ENCODE peak calls at places on chromosomes 6 and 20, in four cellular contexts. W, G, P and Z are unnamed samples. For H3K27me3, the result is how much of the 10 kb centered on the place peaks cover.

GRCh38 chr6:127221201-127221600 is 45.5 kb upstream of the RNF146 start:
- DNase-seq in W (no peak), G (no peak), P (no peak), Z (no peak)

GRCh38 chr6:108673602-108674001 is 112.9 kb downstream of the FOXO3 start:
- DNase-seq in W (no peak), G (peak), P (no peak), Z (no peak)

GRCh38 chr6:155400022-155400965 is 55.3 kb downstream of the NOX3 start:
- DNase-seq in W (no peak), G (no peak), P (peak), Z (no peak)

GRCh38 chr6:145736854-145737181 is 1.5 kb upstream of the EPM2A start:
- DNase-seq in W (no peak), G (peak), P (peak), Z (no peak)

GRCh38 chr6:53043626-53044025 is 21.6 kb upstream of the FBXO9 start:
- DNase-seq in W (no peak), G (no peak), P (peak), Z (no peak)

GRCh38 chr20:32539817-32540675 is 45.1 kb downstream of the NOL4L start:
- DNase-seq in W (no peak), G (peak), P (no peak), Z (no peak)

GRCh38 chr6:44538131-44538835 is 150.8 kb downstream of the CDC5L start:
- DNase-seq in W (no peak), G (no peak), P (no peak), Z (no peak)

GRCh38 chr20:7702141-7702540 is 238.1 kb downstream of the HAO1 start:
- DNase-seq in W (no peak), G (no peak), P (no peak), Z (no peak)

GRCh38 chr6:156175971-156176421 is 601.2 kb upstream of the ARID1B start:
- DNase-seq in W (peak), G (peak), P (no peak), Z (no peak)

GRCh38 chr20:16241911-16242310 is 331.3 kb downstream of the KIF16B start:
- DNase-seq in W (no peak), G (no peak), P (no peak), Z (no peak)

GRCh38 chr6:132009175-132009574 is 58.0 kb upstream of the CCN2 start:
- DNase-seq in W (no peak), G (no peak), P (no peak), Z (no peak)

GRCh38 chr6:126040826-126041225 is 54.5 kb downstream of the TRMT11 start:
- DNase-seq in W (no peak), G (peak), P (peak), Z (peak)

GRCh38 chr20:36544134-36545018 is 3.1 kb downstream of the MYL9 start:
- DNase-seq in W (no peak), G (no peak), P (peak), Z (peak)

GRCh38 chr6:2992330-2992979 is 7.2 kb upstream of the NQO2 start:
- DNase-seq in W (no peak), G (no peak), P (no peak), Z (no peak)

GRCh38 chr20:17236766-17237165 is 9.9 kb downstream of the PCSK2 start:
- DNase-seq in W (no peak), G (no peak), P (no peak), Z (no peak)

GRCh38 chr20:53736122-53736756 is 142.6 kb upstream of the ZNF217 start:
- DNase-seq in W (no peak), G (no peak), P (peak), Z (no peak)

GRCh38 chr6:149987602-149988107 is 23.9 kb downstream of the ULBP1 start:
- DNase-seq in W (no peak), G (no peak), P (no peak), Z (no peak)

GRCh38 chr20:41196653-41197225 is 59.4 kb downstream of the PLCG1 start:
- DNase-seq in W (no peak), G (no peak), P (no peak), Z (no peak)

GRCh38 chr20:25867776-25868649 is 171.4 kb upstream of the ZNF337 start:
- DNase-seq in W (peak), G (peak), P (no peak), Z (no peak)

GRCh38 chr6:53961679-53962370 is 149.4 kb upstream of the MLIP start:
- DNase-seq in W (no peak), G (no peak), P (peak), Z (no peak)

GRCh38 chr6:146357578-146358340 is 185.9 kb upstream of the RAB32 start:
- DNase-seq in W (no peak), G (no peak), P (peak), Z (peak)

GRCh38 chr20:9609892-9610502 is 95.6 kb downstream of the LAMP5 start:
- DNase-seq in W (peak), G (peak), P (peak), Z (peak)

GRCh38 chr6:4774715-4775590 is 1.3 kb upstream of the CDYL start:
- DNase-seq in W (peak), G (peak), P (no peak), Z (no peak)

GRCh38 chr6:150057501-150057951 is 11.4 kb downstream of the ULBP3 start:
- DNase-seq in W (no peak), G (no peak), P (no peak), Z (no peak)

GRCh38 chr6:99592900-99593299 is 13.7 kb upstream of the PRDM13 start:
- DNase-seq in W (no peak), G (no peak), P (no peak), Z (no peak)

GRCh38 chr6:41940759-41941279 is 789 bp downstream of the CCND3 start:
- DNase-seq in W (peak), G (peak), P (no peak), Z (no peak)

GRCh38 chr6:107489636-107490567 is at the start of gene SOBP:
- DNase-seq in W (peak), G (peak), P (no peak), Z (no peak)

GRCh38 chr6:115613488-115613887 is 447.2 kb downstream of the FRK start:
- DNase-seq in W (no peak), G (no peak), P (peak), Z (peak)

GRCh38 chr6:143745160-143746133 is 67.7 kb downstream of the PHACTR2 start:
- DNase-seq in W (peak), G (peak), P (peak), Z (no peak)
- H3K4me3 ChIP-seq in W (peak), G (no peak), P (peak), Z (no peak)

GRCh38 chr20:33653218-33653899 is 8.8 kb upstream of the C20orf144 start:
- DNase-seq in W (peak), G (peak), P (no peak), Z (peak)

GRCh38 chr20:33650111-33650752 is 11.9 kb upstream of the C20orf144 start:
- DNase-seq in W (no peak), G (no peak), P (no peak), Z (no peak)

GRCh38 chr20:33649201-33649631 is 12.9 kb upstream of the C20orf144 start:
- DNase-seq in W (peak), G (no peak), P (no peak), Z (no peak)

GRCh38 chr20:33651562-33652048 is 10.5 kb upstream of the C20orf144 start:
- DNase-seq in W (no peak), G (no peak), P (no peak), Z (no peak)

DNA sequence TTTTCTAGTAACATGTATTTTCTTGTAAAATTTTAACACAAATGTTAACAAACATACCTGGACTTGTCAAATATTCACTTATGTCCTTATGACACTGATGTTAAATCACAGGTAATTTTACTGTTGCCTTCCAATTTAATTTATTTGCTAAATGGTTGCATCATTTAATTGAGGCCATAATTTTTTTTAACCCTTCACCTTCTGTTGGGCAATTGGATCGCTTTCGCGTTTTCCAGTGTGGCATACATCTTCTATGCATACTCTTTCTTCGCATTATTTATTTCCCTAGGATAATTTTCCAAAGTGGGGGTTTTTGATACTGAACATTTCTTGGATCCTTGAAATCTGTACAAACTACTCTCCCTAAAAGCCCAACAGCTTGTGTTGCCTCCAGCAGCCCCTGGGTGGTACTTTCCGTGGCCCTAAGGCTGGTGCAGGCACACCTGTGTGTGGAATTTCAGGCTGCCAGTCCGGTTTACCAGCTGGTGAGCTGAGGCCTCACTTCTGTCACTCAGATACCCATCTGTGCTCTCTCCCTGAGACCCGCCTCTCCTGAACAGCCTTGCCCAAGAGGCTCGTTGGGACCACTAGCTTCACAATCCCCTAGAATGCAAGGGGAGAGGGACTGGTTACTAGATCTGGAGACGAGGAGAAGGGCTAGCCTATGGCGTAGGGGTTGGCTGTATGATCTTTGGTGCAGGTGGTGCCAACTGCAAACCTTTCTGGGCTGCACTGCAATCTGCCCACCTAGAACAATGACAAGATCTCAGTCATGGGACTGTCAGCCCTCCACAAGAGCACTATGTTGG is 11.2 kb upstream of the C20orf144 start:
- DNase-seq in W (no peak), G (peak), P (no peak), Z (no peak)
- TF ChIP-seq CTCF in W (no peak), G (no peak), P (no peak), Z (no peak)

DNA sequence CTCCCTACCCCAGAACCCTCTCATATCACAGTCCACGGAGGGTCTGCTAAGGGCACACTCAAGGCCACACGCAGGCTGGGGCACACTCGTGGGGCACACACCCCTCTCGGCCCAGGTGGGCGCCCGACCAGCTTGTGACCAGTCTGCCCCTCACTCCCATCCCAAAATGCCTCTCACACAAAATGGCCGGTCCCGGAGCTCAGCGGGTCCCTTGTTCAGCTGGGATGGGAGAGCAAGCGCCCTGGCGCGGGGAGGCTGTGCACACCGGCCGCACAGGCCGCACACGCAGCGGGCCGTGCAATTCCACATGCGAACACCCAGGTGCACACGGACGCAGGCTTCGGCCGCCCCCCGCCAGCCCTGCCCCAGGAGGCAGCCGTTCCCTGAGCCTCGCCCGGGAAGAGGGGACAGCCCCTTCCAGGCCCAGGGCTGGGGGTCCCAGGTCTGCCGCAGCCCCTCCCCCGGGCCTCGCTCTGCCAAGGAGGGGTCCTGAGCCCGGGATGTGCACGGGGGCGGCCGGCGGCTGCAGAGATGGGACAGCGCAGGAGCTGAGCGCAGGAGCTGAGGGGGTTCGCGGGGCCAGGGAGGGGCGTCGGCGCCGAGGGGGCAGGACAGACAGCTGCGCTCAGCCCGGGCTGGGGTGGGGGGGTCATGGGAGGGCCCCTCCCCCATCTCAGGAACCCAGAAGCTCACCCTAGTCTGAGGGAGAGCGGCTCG is 1.3 kb downstream of the KCNQ2 start:
- DNase-seq in W (no peak), G (no peak), P (no peak), Z (no peak)
- H3K27me3 ChIP-seq in W (under half), G (half or more), P (under half), Z (under half)

GRCh38 chr6:135937126-135937525 is 85.6 kb downstream of the PDE7B start:
- DNase-seq in W (no peak), G (no peak), P (no peak), Z (no peak)

GRCh38 chr6:135936606-135937005 is 85.1 kb downstream of the PDE7B start:
- DNase-seq in W (no peak), G (no peak), P (peak), Z (peak)

GRCh38 chr6:135935951-135936601 is 84.6 kb downstream of the PDE7B start:
- DNase-seq in W (no peak), G (no peak), P (peak), Z (peak)

DNA sequence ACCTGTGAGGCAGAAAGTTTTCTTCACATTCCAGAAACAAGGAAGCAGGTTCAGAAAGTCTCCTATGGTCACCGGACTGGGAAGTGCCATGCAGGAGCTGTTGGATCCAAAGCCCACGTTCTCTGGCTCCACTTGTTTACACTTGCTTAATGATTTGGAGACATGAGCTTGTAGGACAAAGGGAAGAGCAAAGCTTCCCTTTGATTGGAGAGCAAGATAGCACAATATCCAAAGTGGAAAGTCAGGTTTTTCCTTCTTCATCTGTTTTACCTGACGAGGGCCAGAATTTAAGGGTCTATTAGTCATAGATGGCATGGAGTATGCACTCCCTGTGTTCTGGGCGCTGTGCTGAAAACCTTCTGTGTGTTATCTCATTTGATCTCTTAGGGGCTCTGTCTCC is 81.2 kb downstream of the PDE7B start:
- DNase-seq in W (no peak), G (no peak), P (no peak), Z (no peak)
- H3K4me3 ChIP-seq in W (no peak), G (no peak), P (no peak), Z (no peak)

GRCh38 chr20:61884571-61885389 is 180.9 kb downstream of the TAF4 start:
- DNase-seq in W (no peak), G (no peak), P (no peak), Z (no peak)
- TF ChIP-seq CTCF in W (no peak), G (no peak), P (no peak), Z (no peak)

GRCh38 chr6:76708641-76709331 is 636.3 kb upstream of the IMPG1 start:
- DNase-seq in W (no peak), G (no peak), P (no peak), Z (no peak)

GRCh38 chr6:76707630-76708029 is 635.2 kb upstream of the IMPG1 start:
- DNase-seq in W (no peak), G (no peak), P (no peak), Z (no peak)

GRCh38 chr6:76706566-76706965 is 634.1 kb upstream of the IMPG1 start:
- DNase-seq in W (no peak), G (no peak), P (no peak), Z (no peak)

GRCh38 chr6:76703786-76704185 is 631.3 kb upstream of the IMPG1 start:
- DNase-seq in W (no peak), G (no peak), P (no peak), Z (no peak)

GRCh38 chr6:76706086-76706485 is 633.6 kb upstream of the IMPG1 start:
- DNase-seq in W (no peak), G (no peak), P (no peak), Z (no peak)
- H3K27me3 ChIP-seq in W (under half), G (under half), P (under half), Z (under half)

GRCh38 chr20:4820833-4821518 is 99.3 kb downstream of the PRND start:
- DNase-seq in W (peak), G (no peak), P (peak), Z (peak)
- H3K4me3 ChIP-seq in W (no peak), G (no peak), P (no peak), Z (no peak)

GRCh38 chr6:118284736-118285360 is 263.2 kb upstream of the PLN start:
- DNase-seq in W (no peak), G (no peak), P (no peak), Z (no peak)
- TF ChIP-seq CTCF in W (no peak), G (no peak), P (peak), Z (peak)

DNA sequence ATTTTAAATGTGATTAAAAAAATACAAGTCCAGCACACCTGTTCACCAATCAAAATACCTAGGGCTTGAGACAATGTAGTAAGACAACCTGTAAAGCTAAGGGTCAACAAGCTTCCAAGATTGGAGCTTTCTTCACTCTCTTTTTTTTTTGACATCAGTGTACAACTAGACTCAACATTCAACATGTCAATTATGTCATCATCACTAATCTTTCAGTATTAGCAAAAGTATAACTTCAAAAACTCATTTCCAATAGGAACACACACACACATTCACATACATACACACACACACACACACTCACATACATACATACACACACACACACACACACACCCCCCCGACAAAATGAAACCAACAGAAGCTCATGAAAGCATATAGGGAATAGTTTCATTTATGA is 26.0 kb downstream of the PRKN start:
- DNase-seq in W (no peak), G (no peak), P (no peak), Z (no peak)
- H3K27me3 ChIP-seq in W (under half), G (under half), P (under half), Z (under half)

DNA sequence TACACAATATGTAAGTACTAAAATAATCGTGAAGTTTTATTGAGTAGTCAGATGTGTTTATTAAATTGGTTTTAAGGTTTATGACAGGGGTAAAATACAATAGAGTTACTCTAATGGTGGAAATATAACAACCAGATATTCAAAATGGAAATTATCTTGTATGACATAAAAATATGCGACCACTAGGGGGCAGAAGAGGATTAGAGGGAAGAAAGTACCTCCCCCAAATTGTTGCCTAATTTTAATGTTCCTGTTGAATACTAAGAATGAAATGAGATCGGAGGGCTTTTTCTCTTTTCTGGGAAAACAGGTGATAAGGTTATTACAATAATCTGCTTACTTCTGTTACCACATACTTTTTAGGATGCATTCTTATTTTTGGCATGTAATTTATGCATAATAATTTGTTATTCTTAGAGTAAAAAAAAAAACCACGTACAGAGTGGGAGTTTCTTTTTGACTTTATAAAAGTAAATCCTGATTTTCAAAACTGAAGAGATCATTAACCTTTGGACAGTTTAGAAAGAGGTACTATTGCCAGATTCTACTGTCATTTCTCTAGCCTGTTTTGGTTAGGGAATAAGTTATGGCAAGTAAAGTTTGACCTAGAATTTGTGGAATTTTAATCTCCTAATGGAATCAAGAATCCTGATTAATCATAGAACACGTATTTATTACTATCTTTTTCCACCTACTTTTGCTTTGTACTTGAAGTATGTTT is 159.2 kb downstream of the CD109 start:
- DNase-seq in W (no peak), G (no peak), P (peak), Z (no peak)
- H3K4me3 ChIP-seq in W (no peak), G (no peak), P (no peak), Z (no peak)